ENCODE peak calls at places on chromosome 1, in eight cellular contexts. W, N, F, G, D, Y, I and S are unnamed samples.

GRCh38 chr1:221865808-221866207 is 123.9 kb upstream of the DUSP10 start:
- DNase-seq in W (no peak), N (no peak), F (peak; percentile 34), G (no peak), D (peak; percentile 29), Y (no peak), I (peak; percentile 6), S (peak; percentile 82)

GRCh38 chr1:24995121-24995520 is 65.0 kb upstream of the RUNX3 start:
- DNase-seq in W (peak; percentile 49), N (no peak), F (no peak), G (no peak), D (no peak), Y (no peak), I (no peak), S (no peak)

GRCh38 chr1:43101061-43101460 is 71.0 kb downstream of the EBNA1BP2 start:
- DNase-seq in W (no peak), N (no peak), F (no peak), G (no peak), D (no peak), Y (no peak), I (no peak), S (no peak)

GRCh38 chr1:21508580-21509350 is 458 bp upstream of the ALPL start:
- DNase-seq in W (peak; percentile 90), N (no peak), F (peak; percentile 49), G (peak; percentile 91), D (peak; percentile 59), Y (peak; percentile 26), I (peak; percentile 68), S (peak; percentile 5)

GRCh38 chr1:219422811-219423598 is 189.9 kb downstream of the ZC3H11B start:
- DNase-seq in W (no peak), N (no peak), F (no peak), G (no peak), D (peak; percentile 33), Y (no peak), I (no peak), S (peak; percentile 92)

GRCh38 chr1:68826861-68827260 is 330.0 kb upstream of the DEPDC1 start:
- DNase-seq in W (no peak), N (peak; percentile 16), F (no peak), G (no peak), D (no peak), Y (no peak), I (no peak), S (no peak)

GRCh38 chr1:93358293-93358692 is 12.6 kb downstream of the DR1 start:
- DNase-seq in W (no peak), N (no peak), F (no peak), G (no peak), D (no peak), Y (no peak), I (no peak), S (no peak)

GRCh38 chr1:85484264-85484663 is 19.3 kb upstream of the DDAH1 start:
- DNase-seq in W (no peak), N (peak; percentile 56), F (no peak), G (no peak), D (peak; percentile 54), Y (no peak), I (no peak), S (no peak)

GRCh38 chr1:231807498-231807897 is 180.9 kb downstream of the DISC1 start:
- DNase-seq in W (no peak), N (no peak), F (no peak), G (no peak), D (no peak), Y (no peak), I (no peak), S (no peak)

GRCh38 chr1:235650341-235651169 is 971 bp upstream of the GNG4 start:
- DNase-seq in W (no peak), N (no peak), F (no peak), G (no peak), D (peak; percentile 22), Y (peak; percentile 83), I (no peak), S (no peak)

GRCh38 chr1:225907341-225907740 is 16.7 kb downstream of the PYCR2 start:
- DNase-seq in W (no peak), N (no peak), F (no peak), G (no peak), D (no peak), Y (no peak), I (no peak), S (no peak)

GRCh38 chr1:8938232-8939117 is 7.2 kb upstream of the CA6 start:
- DNase-seq in W (no peak), N (no peak), F (peak; percentile 8), G (no peak), D (no peak), Y (no peak), I (no peak), S (no peak)

GRCh38 chr1:219941179-219942118 is 13.1 kb upstream of the SLC30A10 start:
- DNase-seq in W (no peak), N (no peak), F (no peak), G (no peak), D (no peak), Y (no peak), I (no peak), S (no peak)

GRCh38 chr1:244941121-244941520 is 76.8 kb upstream of the HNRNPU start:
- DNase-seq in W (no peak), N (no peak), F (no peak), G (no peak), D (no peak), Y (no peak), I (no peak), S (no peak)

GRCh38 chr1:217026506-217026905 is 303.3 kb upstream of the ESRRG start:
- DNase-seq in W (no peak), N (peak; percentile 98), F (no peak), G (no peak), D (peak; percentile 16), Y (peak; percentile 16), I (no peak), S (peak; percentile 1)

GRCh38 chr1:106517218-106517617 is 539.3 kb upstream of the PRMT6 start:
- DNase-seq in W (no peak), N (no peak), F (no peak), G (no peak), D (no peak), Y (no peak), I (no peak), S (no peak)

GRCh38 chr1:240559781-240560180 is 52.2 kb downstream of the GREM2 start:
- DNase-seq in W (no peak), N (no peak), F (no peak), G (no peak), D (no peak), Y (no peak), I (no peak), S (no peak)

GRCh38 chr1:245894843-245895242 is 612.2 kb downstream of the SMYD3 start:
- DNase-seq in W (no peak), N (no peak), F (no peak), G (no peak), D (no peak), Y (peak; percentile 30), I (no peak), S (no peak)

GRCh38 chr1:63322248-63322943 is at the start of gene FOXD3:
- DNase-seq in W (peak; percentile 88), N (no peak), F (peak; percentile 49), G (peak; percentile 78), D (peak; percentile 56), Y (peak; percentile 48), I (peak; percentile 25), S (peak; percentile 17)

GRCh38 chr1:231424950-231425805 is 3.1 kb upstream of the EGLN1 start:
- DNase-seq in W (no peak), N (no peak), F (no peak), G (no peak), D (no peak), Y (no peak), I (peak; percentile 52), S (no peak)

GRCh38 chr1:14605945-14606344 is 7.5 kb downstream of the KAZN start:
- DNase-seq in W (no peak), N (peak; percentile 34), F (no peak), G (no peak), D (no peak), Y (no peak), I (no peak), S (no peak)

GRCh38 chr1:165631403-165632151 is 543 bp downstream of the MGST3 start:
- DNase-seq in W (peak; percentile 87), N (peak; percentile 88), F (peak; percentile 91), G (peak; percentile 75), D (peak; percentile 91), Y (no peak), I (peak; percentile 40), S (peak; percentile 83)